ENCODE peak calls at places on chromosomes 3 and 15, in eight cellular contexts. One of them, this sample, is unnamed.

GRCh38 chr15:62624541-62625399 is 417.8 kb upstream of the TPM1 start:
- DNase-seq in activated gamma-delta T cell: no peak
- DNase-seq in RPMI7951: peak
- DNase-seq in NCI-H1092 treated with DMSO at 0.1 percent for 48 hours: no peak
- DNase-seq in CD8-positive, alpha-beta memory T cell: no peak
- DNase-seq in EH: peak
- DNase-seq in NCI-H1105: no peak
- DNase-seq in SIG-M5: no peak
- DNase-seq in this sample: no peak

GRCh38 chr3:110391640-110392395 is 679.8 kb upstream of the NECTIN3 start:
- DNase-seq in NCI-H1105: no peak
- DNase-seq in CD8-positive, alpha-beta memory T cell: no peak
- DNase-seq in SIG-M5: no peak
- DNase-seq in NCI-H1092 treated with DMSO at 0.1 percent for 48 hours: no peak
- DNase-seq in activated gamma-delta T cell: no peak
- DNase-seq in EH: peak
- DNase-seq in RPMI7951: no peak
- DNase-seq in this sample: no peak

GRCh38 chr3:15271785-15272381 is 60.5 kb downstream of the SH3BP5 start:
- DNase-seq in activated gamma-delta T cell: peak
- DNase-seq in CD8-positive, alpha-beta memory T cell: peak
- DNase-seq in EH: no peak
- DNase-seq in SIG-M5: peak
- DNase-seq in NCI-H1105: no peak
- DNase-seq in RPMI7951: no peak
- DNase-seq in NCI-H1092 treated with DMSO at 0.1 percent for 48 hours: no peak
- DNase-seq in this sample: peak

GRCh38 chr3:106275592-106275991 is 406.8 kb upstream of the CBLB start:
- DNase-seq in activated gamma-delta T cell: no peak
- DNase-seq in EH: no peak
- DNase-seq in NCI-H1105: no peak
- DNase-seq in NCI-H1092 treated with DMSO at 0.1 percent for 48 hours: no peak
- DNase-seq in CD8-positive, alpha-beta memory T cell: no peak
- DNase-seq in RPMI7951: no peak
- DNase-seq in SIG-M5: no peak
- DNase-seq in this sample: no peak

GRCh38 chr3:142087676-142088075 is 61.7 kb downstream of the TFDP2 start:
- DNase-seq in NCI-H1092 treated with DMSO at 0.1 percent for 48 hours: no peak
- DNase-seq in EH: peak
- DNase-seq in CD8-positive, alpha-beta memory T cell: no peak
- DNase-seq in NCI-H1105: no peak
- DNase-seq in activated gamma-delta T cell: no peak
- DNase-seq in SIG-M5: no peak
- DNase-seq in RPMI7951: peak
- DNase-seq in this sample: no peak

GRCh38 chr15:84108725-84109124 is 126.8 kb upstream of the GOLGA6L4 start:
- DNase-seq in EH: peak
- DNase-seq in NCI-H1092 treated with DMSO at 0.1 percent for 48 hours: no peak
- DNase-seq in activated gamma-delta T cell: no peak
- DNase-seq in SIG-M5: no peak
- DNase-seq in CD8-positive, alpha-beta memory T cell: no peak
- DNase-seq in RPMI7951: peak
- DNase-seq in NCI-H1105: no peak
- DNase-seq in this sample: no peak

GRCh38 chr3:11845661-11846060 is 1.0 kb downstream of the TAMM41 start:
- DNase-seq in EH: no peak
- DNase-seq in NCI-H1092 treated with DMSO at 0.1 percent for 48 hours: no peak
- DNase-seq in NCI-H1105: no peak
- DNase-seq in SIG-M5: no peak
- DNase-seq in activated gamma-delta T cell: no peak
- DNase-seq in CD8-positive, alpha-beta memory T cell: no peak
- DNase-seq in RPMI7951: no peak
- DNase-seq in this sample: peak

GRCh38 chr15:78761891-78762385 is 49.3 kb downstream of the ADAMTS7 start:
- DNase-seq in CD8-positive, alpha-beta memory T cell: no peak
- DNase-seq in EH: no peak
- DNase-seq in activated gamma-delta T cell: no peak
- DNase-seq in RPMI7951: no peak
- DNase-seq in NCI-H1105: no peak
- DNase-seq in NCI-H1092 treated with DMSO at 0.1 percent for 48 hours: no peak
- DNase-seq in SIG-M5: no peak
- DNase-seq in this sample: no peak

GRCh38 chr3:65508743-65509422 is 529.8 kb downstream of the MAGI1 start:
- DNase-seq in CD8-positive, alpha-beta memory T cell: no peak
- DNase-seq in NCI-H1092 treated with DMSO at 0.1 percent for 48 hours: no peak
- DNase-seq in NCI-H1105: no peak
- DNase-seq in EH: no peak
- DNase-seq in SIG-M5: no peak
- DNase-seq in activated gamma-delta T cell: no peak
- DNase-seq in RPMI7951: no peak
- DNase-seq in this sample: no peak

GRCh38 chr3:78728406-78729145 is 1039.2 kb downstream of the ROBO1 start:
- DNase-seq in NCI-H1105: peak
- DNase-seq in SIG-M5: no peak
- DNase-seq in NCI-H1092 treated with DMSO at 0.1 percent for 48 hours: peak
- DNase-seq in activated gamma-delta T cell: no peak
- DNase-seq in CD8-positive, alpha-beta memory T cell: no peak
- DNase-seq in EH: peak
- DNase-seq in RPMI7951: peak
- DNase-seq in this sample: no peak

GRCh38 chr3:62562017-62562416 is 188.7 kb upstream of the FEZF2 start:
- DNase-seq in NCI-H1092 treated with DMSO at 0.1 percent for 48 hours: no peak
- DNase-seq in CD8-positive, alpha-beta memory T cell: no peak
- DNase-seq in RPMI7951: peak
- DNase-seq in SIG-M5: no peak
- DNase-seq in NCI-H1105: no peak
- DNase-seq in EH: peak
- DNase-seq in activated gamma-delta T cell: no peak
- DNase-seq in this sample: no peak

GRCh38 chr15:66912001-66912400 is 153.4 kb upstream of the SMAD3 start:
- DNase-seq in activated gamma-delta T cell: no peak
- DNase-seq in CD8-positive, alpha-beta memory T cell: no peak
- DNase-seq in NCI-H1105: no peak
- DNase-seq in NCI-H1092 treated with DMSO at 0.1 percent for 48 hours: no peak
- DNase-seq in EH: no peak
- DNase-seq in SIG-M5: no peak
- DNase-seq in RPMI7951: no peak
- DNase-seq in this sample: no peak

GRCh38 chr3:41682996-41683395 is 278.9 kb downstream of the ULK4 start:
- DNase-seq in NCI-H1105: no peak
- DNase-seq in activated gamma-delta T cell: no peak
- DNase-seq in NCI-H1092 treated with DMSO at 0.1 percent for 48 hours: no peak
- DNase-seq in SIG-M5: no peak
- DNase-seq in RPMI7951: peak
- DNase-seq in EH: peak
- DNase-seq in CD8-positive, alpha-beta memory T cell: no peak
- DNase-seq in this sample: no peak

GRCh38 chr3:150168694-150169093 is 198.0 kb upstream of the PFN2 start:
- DNase-seq in EH: peak
- DNase-seq in SIG-M5: no peak
- DNase-seq in NCI-H1092 treated with DMSO at 0.1 percent for 48 hours: no peak
- DNase-seq in activated gamma-delta T cell: no peak
- DNase-seq in NCI-H1105: no peak
- DNase-seq in RPMI7951: peak
- DNase-seq in CD8-positive, alpha-beta memory T cell: no peak
- DNase-seq in this sample: no peak

GRCh38 chr3:176431986-176432385 is 765.3 kb downstream of the TBL1XR1 start:
- DNase-seq in CD8-positive, alpha-beta memory T cell: no peak
- DNase-seq in SIG-M5: no peak
- DNase-seq in RPMI7951: peak
- DNase-seq in NCI-H1105: no peak
- DNase-seq in EH: peak
- DNase-seq in activated gamma-delta T cell: no peak
- DNase-seq in NCI-H1092 treated with DMSO at 0.1 percent for 48 hours: no peak
- DNase-seq in this sample: no peak

GRCh38 chr3:153295906-153296305 is 133.9 kb downstream of the RAP2B start:
- DNase-seq in SIG-M5: no peak
- DNase-seq in NCI-H1105: no peak
- DNase-seq in NCI-H1092 treated with DMSO at 0.1 percent for 48 hours: no peak
- DNase-seq in EH: no peak
- DNase-seq in activated gamma-delta T cell: no peak
- DNase-seq in CD8-positive, alpha-beta memory T cell: no peak
- DNase-seq in RPMI7951: no peak
- DNase-seq in this sample: no peak

GRCh38 chr15:99476413-99477222 is 89.2 kb upstream of the MEF2A start:
- DNase-seq in NCI-H1105: no peak
- DNase-seq in activated gamma-delta T cell: no peak
- DNase-seq in CD8-positive, alpha-beta memory T cell: no peak
- DNase-seq in NCI-H1092 treated with DMSO at 0.1 percent for 48 hours: no peak
- DNase-seq in RPMI7951: peak
- DNase-seq in SIG-M5: peak
- DNase-seq in EH: peak
- DNase-seq in this sample: no peak

GRCh38 chr3:148794357-148794756 is 33.3 kb upstream of the CPB1 start:
- DNase-seq in RPMI7951: no peak
- DNase-seq in EH: peak
- DNase-seq in NCI-H1092 treated with DMSO at 0.1 percent for 48 hours: no peak
- DNase-seq in CD8-positive, alpha-beta memory T cell: no peak
- DNase-seq in activated gamma-delta T cell: no peak
- DNase-seq in SIG-M5: no peak
- DNase-seq in NCI-H1105: no peak
- DNase-seq in this sample: no peak

GRCh38 chr3:102144063-102144462 is 290.8 kb upstream of the ZPLD1 start:
- DNase-seq in NCI-H1105: no peak
- DNase-seq in RPMI7951: no peak
- DNase-seq in CD8-positive, alpha-beta memory T cell: no peak
- DNase-seq in SIG-M5: no peak
- DNase-seq in activated gamma-delta T cell: no peak
- DNase-seq in NCI-H1092 treated with DMSO at 0.1 percent for 48 hours: no peak
- DNase-seq in EH: no peak
- DNase-seq in this sample: no peak

GRCh38 chr3:108598375-108598774 is 8.9 kb downstream of the DZIP3 start:
- DNase-seq in CD8-positive, alpha-beta memory T cell: no peak
- DNase-seq in RPMI7951: no peak
- DNase-seq in NCI-H1105: no peak
- DNase-seq in activated gamma-delta T cell: no peak
- DNase-seq in NCI-H1092 treated with DMSO at 0.1 percent for 48 hours: no peak
- DNase-seq in EH: no peak
- DNase-seq in SIG-M5: no peak
- DNase-seq in this sample: no peak

GRCh38 chr15:74833376-74834107 is 7.1 kb downstream of the CPLX3 start:
- DNase-seq in CD8-positive, alpha-beta memory T cell: no peak
- DNase-seq in RPMI7951: no peak
- DNase-seq in SIG-M5: no peak
- DNase-seq in activated gamma-delta T cell: no peak
- DNase-seq in NCI-H1105: no peak
- DNase-seq in NCI-H1092 treated with DMSO at 0.1 percent for 48 hours: no peak
- DNase-seq in EH: no peak
- DNase-seq in this sample: no peak

GRCh38 chr3:14879161-14879888 is 60.6 kb downstream of the FGD5 start:
- DNase-seq in SIG-M5: no peak
- DNase-seq in activated gamma-delta T cell: no peak
- DNase-seq in EH: no peak
- DNase-seq in NCI-H1105: no peak
- DNase-seq in NCI-H1092 treated with DMSO at 0.1 percent for 48 hours: no peak
- DNase-seq in CD8-positive, alpha-beta memory T cell: no peak
- DNase-seq in RPMI7951: peak
- DNase-seq in this sample: no peak

GRCh38 chr3:143120716-143121239 is 1.2 kb downstream of the CHST2 start:
- DNase-seq in EH: peak
- DNase-seq in NCI-H1092 treated with DMSO at 0.1 percent for 48 hours: no peak
- DNase-seq in RPMI7951: peak
- DNase-seq in NCI-H1105: no peak
- DNase-seq in activated gamma-delta T cell: peak
- DNase-seq in CD8-positive, alpha-beta memory T cell: peak
- DNase-seq in SIG-M5: no peak
- DNase-seq in this sample: peak

GRCh38 chr15:82709421-82710207 is at the start of gene AP3B2:
- DNase-seq in SIG-M5: peak
- DNase-seq in EH: peak
- DNase-seq in NCI-H1105: peak
- DNase-seq in CD8-positive, alpha-beta memory T cell: peak
- DNase-seq in NCI-H1092 treated with DMSO at 0.1 percent for 48 hours: peak
- DNase-seq in activated gamma-delta T cell: peak
- DNase-seq in RPMI7951: peak
- DNase-seq in this sample: peak

GRCh38 chr15:40420793-40421192 is 15.2 kb downstream of the IVD start:
- DNase-seq in EH: no peak
- DNase-seq in CD8-positive, alpha-beta memory T cell: no peak
- DNase-seq in RPMI7951: no peak
- DNase-seq in activated gamma-delta T cell: no peak
- DNase-seq in SIG-M5: no peak
- DNase-seq in NCI-H1092 treated with DMSO at 0.1 percent for 48 hours: no peak
- DNase-seq in NCI-H1105: peak
- DNase-seq in this sample: no peak

GRCh38 chr15:88509321-88509720 is 37.2 kb downstream of the DET1 start:
- DNase-seq in SIG-M5: no peak
- DNase-seq in activated gamma-delta T cell: no peak
- DNase-seq in CD8-positive, alpha-beta memory T cell: no peak
- DNase-seq in EH: no peak
- DNase-seq in RPMI7951: no peak
- DNase-seq in NCI-H1092 treated with DMSO at 0.1 percent for 48 hours: no peak
- DNase-seq in NCI-H1105: no peak
- DNase-seq in this sample: no peak

GRCh38 chr3:34837848-34838741 is 801.2 kb upstream of the ARPP21 start:
- DNase-seq in RPMI7951: no peak
- DNase-seq in NCI-H1105: no peak
- DNase-seq in EH: peak
- DNase-seq in CD8-positive, alpha-beta memory T cell: no peak
- DNase-seq in SIG-M5: no peak
- DNase-seq in activated gamma-delta T cell: no peak
- DNase-seq in NCI-H1092 treated with DMSO at 0.1 percent for 48 hours: no peak
- DNase-seq in this sample: no peak

This sample was measured in GM12892.